ENCODE peak calls at places on chromosomes 5 and 9, in six cellular contexts. N is Peyer's patch; Z is endothelial cell of umbilical vein; V is gastrocnemius medialis; L is psoas muscle; G is CD8-positive, alpha-beta T cell. C is an unnamed sample. For H3K36me3 and H3K9me3, the result is how much of the 10 kb centered on the place peaks cover.

GRCh38 chr5:175466700-175467318 is 11.6 kb upstream of the SFXN1 start:
- DNase-seq in N (no peak), Z (no peak), V (peak), L (peak), G (no peak), C (peak)

GRCh38 chr5:115946655-115947054 is 15.6 kb upstream of the LVRN start:
- DNase-seq in N (no peak), Z (no peak), V (no peak), L (no peak), G (no peak), C (no peak)

GRCh38 chr5:78361226-78361993 is 993 bp downstream of the SCAMP1 start:
- DNase-seq in N (no peak), Z (peak), V (peak), L (no peak), G (no peak), C (peak)

GRCh38 chr9:87862536-87863268 is 20.0 kb upstream of the SPATA31E1 start:
- DNase-seq in N (no peak), Z (no peak), V (no peak), L (no peak), G (no peak), C (no peak)

GRCh38 chr5:150904479-150905311 is at the start of gene ZNF300:
- DNase-seq in N (peak), Z (peak), V (peak), L (peak), G (peak), C (peak)

GRCh38 chr9:80561526-80561925 is 989.8 kb downstream of the TLE4 start:
- DNase-seq in N (no peak), Z (no peak), V (no peak), L (no peak), G (no peak), C (no peak)

GRCh38 chr5:1161108-1161831 is 40.1 kb upstream of the SLC6A19 start:
- DNase-seq in N (peak), Z (no peak), V (no peak), L (no peak), G (no peak), C (no peak)

GRCh38 chr9:96150324-96151023 is 151.5 kb downstream of the HSD17B3 start:
- DNase-seq in N (no peak), Z (no peak), V (no peak), L (no peak), G (no peak), C (no peak)

GRCh38 chr5:79255786-79256557 is 20.0 kb downstream of the JMY start:
- DNase-seq in N (no peak), Z (peak), V (no peak), L (no peak), G (no peak), C (no peak)

DNA sequence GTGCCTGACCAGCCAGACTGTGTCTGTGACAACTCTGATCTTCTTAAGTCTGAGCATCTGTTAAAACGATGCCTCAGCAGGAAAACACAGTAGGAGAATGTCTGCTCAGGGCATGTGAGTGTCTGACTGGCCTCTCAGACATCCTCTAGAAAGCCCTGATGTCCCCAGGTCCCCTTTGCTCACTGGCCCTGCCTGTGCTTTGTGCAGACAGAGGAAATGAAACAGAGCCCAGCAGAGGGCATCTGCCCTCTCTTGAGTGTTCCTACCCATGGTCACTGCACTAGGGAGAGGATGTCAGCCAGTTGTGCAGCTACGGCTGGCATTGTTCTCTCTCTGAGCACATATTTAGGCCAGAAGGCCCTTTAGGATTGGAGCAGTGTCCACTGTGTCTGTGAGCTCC is 56.9 kb downstream of the TRPC7 start:
- DNase-seq in N (no peak), Z (no peak), V (no peak), L (no peak), G (no peak), C (no peak)
- TF ChIP-seq CTCF in N (no peak), Z (no peak), V (no peak), L (no peak), G (no peak), C (no peak)

DNA sequence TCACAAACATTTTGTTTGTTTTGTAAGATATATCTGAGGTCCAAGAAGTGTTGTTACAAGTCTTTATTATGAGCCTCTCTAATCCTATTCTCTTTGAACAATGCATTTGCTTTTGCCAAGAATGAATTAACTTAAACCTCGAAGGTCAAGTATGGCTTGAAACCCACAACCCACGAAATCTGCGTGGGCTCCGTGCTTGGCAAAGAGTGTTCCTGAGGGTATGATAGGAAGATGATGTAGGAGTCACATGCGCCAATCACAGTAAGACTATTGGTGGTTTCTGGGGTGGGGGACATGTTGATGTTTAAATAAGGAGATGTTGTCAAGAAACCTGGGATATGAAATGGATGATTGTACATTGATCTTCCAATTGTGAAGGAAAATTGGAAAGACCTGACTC is 330.8 kb upstream of the RFX3 start:
- DNase-seq in N (no peak), Z (no peak), V (no peak), L (no peak), G (no peak), C (no peak)
- H3K36me3 ChIP-seq in N (under half), Z (under half), V (under half), L (under half), G (under half), C (under half)

GRCh38 chr5:92676120-92676838 is 904.7 kb downstream of the NR2F1-AS1 start:
- DNase-seq in N (no peak), Z (no peak), V (no peak), L (no peak), G (no peak), C (no peak)

GRCh38 chr5:92678576-92679105 is 902.4 kb downstream of the NR2F1-AS1 start:
- DNase-seq in N (no peak), Z (peak), V (no peak), L (no peak), G (no peak), C (no peak)

GRCh38 chr5:92676839-92677197 is 904.2 kb downstream of the NR2F1-AS1 start:
- DNase-seq in N (no peak), Z (no peak), V (no peak), L (no peak), G (no peak), C (no peak)

DNA sequence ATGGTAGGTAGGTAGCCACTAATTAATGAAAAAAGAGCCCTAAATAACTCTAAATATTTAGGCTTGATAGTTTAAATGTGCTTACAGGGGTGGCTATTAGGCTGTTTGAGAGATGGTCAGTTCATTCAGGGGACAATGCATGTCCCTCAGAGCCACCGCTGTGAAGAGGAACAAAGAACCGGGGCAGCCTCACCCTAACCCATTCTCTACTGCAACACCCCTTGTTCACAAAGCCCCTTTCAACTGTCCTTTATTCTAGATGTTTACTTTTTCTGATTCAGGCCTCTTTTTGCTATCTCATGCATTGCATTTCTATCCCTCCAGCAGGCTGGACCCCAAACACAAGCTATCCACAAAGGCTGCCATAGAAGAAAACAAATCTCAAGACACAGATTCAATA is 906.7 kb downstream of the NR2F1-AS1 start:
- DNase-seq in N (no peak), Z (no peak), V (no peak), L (no peak), G (no peak), C (no peak)
- H3K9me3 ChIP-seq in N (under half), Z (under half), V (under half), L (under half), G (under half), C (under half)

GRCh38 chr9:92275541-92275940 is 18.0 kb downstream of the IARS1 start:
- DNase-seq in N (no peak), Z (no peak), V (no peak), L (no peak), G (no peak), C (no peak)
- TF ChIP-seq CTCF in N (no peak), Z (no peak), V (no peak), L (no peak), G (no peak), C (no peak)

DNA sequence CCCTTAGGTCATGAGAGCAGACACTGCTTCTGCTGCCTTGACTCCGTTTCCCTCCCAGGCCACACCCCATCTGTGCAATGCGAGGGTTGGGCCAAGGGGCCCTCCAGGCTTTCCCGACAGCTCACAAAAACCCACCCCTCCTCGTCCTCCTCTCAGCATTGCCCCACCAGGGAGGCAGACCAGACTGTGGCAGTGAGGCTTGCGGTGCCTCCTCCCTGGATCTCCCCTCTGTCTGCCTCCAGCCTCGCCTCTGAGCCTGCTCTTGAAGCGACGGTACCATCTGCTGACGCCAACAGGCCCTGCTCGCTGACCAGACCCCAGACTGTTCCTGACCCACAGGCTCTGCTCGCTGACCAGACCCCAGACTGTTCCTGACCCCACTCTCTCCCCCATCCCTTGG is 99.2 kb upstream of the CACNA1B start:
- DNase-seq in N (peak), Z (no peak), V (no peak), L (no peak), G (no peak), C (no peak)
- H3K36me3 ChIP-seq in N (under half), Z (half or more), V (under half), L (half or more), G (half or more), C (half or more)

GRCh38 chr9:111463036-111463435 is 21.1 kb downstream of the ECPAS start:
- DNase-seq in N (no peak), Z (no peak), V (no peak), L (no peak), G (no peak), C (no peak)
- H3K9me3 ChIP-seq in N (under half), Z (under half), V (under half), L (under half), G (under half), C (under half)

C was measured in tibial artery.